ENCODE peak calls at places on chromosomes 6 and 20, in six cellular contexts. P is adrenal gland; H is PC-9; B is left ventricle myocardium inferior; D is CD4-positive, alpha-beta memory T cell; J is heart right ventricle. I is an unnamed sample.

GRCh38 chr6:3855866-3856265 is 6.7 kb downstream of the FAM50B start:
- DNase-seq in P (no peak), H (no peak), B (no peak), D (no peak), J (no peak), I (no peak)

GRCh38 chr20:17735959-17736621 is 36.3 kb downstream of the BANF2 start:
- DNase-seq in P (no peak), H (no peak), B (no peak), D (no peak), J (no peak), I (no peak)

GRCh38 chr6:108163267-108163643 is 2.6 kb upstream of the NR2E1 start:
- DNase-seq in P (no peak), H (no peak), B (no peak), D (no peak), J (no peak), I (no peak)

GRCh38 chr6:11586574-11586973 is 49.0 kb downstream of the TMEM170B start:
- DNase-seq in P (no peak), H (peak; percentile 68), B (no peak), D (no peak), J (no peak), I (no peak)

GRCh38 chr6:84583784-84584183 is 180.6 kb downstream of the TBX18 start:
- DNase-seq in P (no peak), H (no peak), B (no peak), D (no peak), J (no peak), I (no peak)

GRCh38 chr20:6769953-6770831 is 2.7 kb downstream of the BMP2 start:
- DNase-seq in P (peak; percentile 13), H (no peak), B (peak; percentile 25), D (no peak), J (peak; percentile 50), I (no peak)

GRCh38 chr6:51737580-51738360 is 349.6 kb downstream of the PKHD1 start:
- DNase-seq in P (no peak), H (no peak), B (no peak), D (no peak), J (no peak), I (no peak)

GRCh38 chr6:2215342-2215741 is 30.1 kb downstream of the GMDS start:
- DNase-seq in P (no peak), H (no peak), B (no peak), D (no peak), J (no peak), I (no peak)

GRCh38 chr6:104718672-104719071 is 141.0 kb downstream of the HACE1 start:
- DNase-seq in P (no peak), H (no peak), B (no peak), D (no peak), J (no peak), I (no peak)

GRCh38 chr6:6614096-6614964 is 25.8 kb downstream of the LY86 start:
- DNase-seq in P (no peak), H (no peak), B (no peak), D (peak; percentile 76), J (no peak), I (peak; percentile 32)

GRCh38 chr6:146551545-146551944 is 7.9 kb downstream of the RAB32 start:
- DNase-seq in P (no peak), H (no peak), B (no peak), D (no peak), J (no peak), I (no peak)

GRCh38 chr6:147132889-147133288 is 71.3 kb upstream of the STXBP5 start:
- DNase-seq in P (no peak), H (no peak), B (no peak), D (no peak), J (no peak), I (no peak)

GRCh38 chr6:163828038-163828790 is 413.7 kb downstream of the QKI start:
- DNase-seq in P (no peak), H (no peak), B (peak; percentile 31), D (no peak), J (peak; percentile 42), I (no peak)

GRCh38 chr6:89122625-89123024 is 4.8 kb upstream of the SRSF12 start:
- DNase-seq in P (no peak), H (no peak), B (no peak), D (no peak), J (no peak), I (no peak)

GRCh38 chr6:1184318-1184717 is 127.6 kb upstream of the FOXQ1 start:
- DNase-seq in P (no peak), H (no peak), B (no peak), D (no peak), J (no peak), I (no peak)

GRCh38 chr6:33213166-33213988 is 5.1 kb downstream of the RING1 start:
- DNase-seq in P (no peak), H (no peak), B (no peak), D (no peak), J (no peak), I (no peak)

GRCh38 chr20:25676164-25676809 is 20.4 kb downstream of the ZNF337 start:
- DNase-seq in P (peak; percentile 65), H (no peak), B (no peak), D (no peak), J (no peak), I (no peak)

GRCh38 chr20:45822863-45823262 is 4.2 kb downstream of the TNNC2 start:
- DNase-seq in P (peak; percentile 27), H (peak; percentile 68), B (no peak), D (no peak), J (no peak), I (no peak)

DNA sequence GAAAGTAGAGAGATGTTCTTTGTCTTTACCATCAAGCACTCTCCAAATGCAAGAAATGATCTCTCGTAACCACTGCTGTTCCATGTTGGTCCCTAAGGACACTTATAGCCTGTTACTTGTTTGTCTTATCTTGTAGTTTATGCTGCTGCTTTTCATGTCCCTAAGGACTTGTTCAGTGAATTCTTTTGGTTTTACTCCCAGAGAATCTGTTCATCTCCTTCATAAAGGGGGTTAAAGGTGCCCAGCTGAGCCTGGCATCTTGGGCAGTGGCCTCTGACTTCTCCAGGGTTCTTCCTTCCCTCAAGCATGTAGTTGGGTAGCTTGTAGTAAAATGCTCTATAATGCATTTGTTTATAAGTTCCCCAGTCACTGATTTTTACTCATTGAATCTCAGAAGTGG is 864 bp upstream of the PKIG start:
- DNase-seq in P (no peak), H (no peak), B (no peak), D (no peak), J (no peak), I (no peak)
- H3K27ac ChIP-seq in P (peak overlapping the region; percentile 83), H (no peak overlapping the region), B (peak overlapping the region; percentile 94), D (no peak overlapping the region), J (peak overlapping the region; percentile 97), I (no peak overlapping the region)

GRCh38 chr6:31970604-31971271 is 1.2 kb downstream of the DXO start:
- DNase-seq in P (peak; percentile 45), H (no peak), B (no peak), D (peak; percentile 38), J (no peak), I (no peak)
- H3K4me3 ChIP-seq in P (no peak overlapping the region), H (peak overlapping the region; percentile 88), B (peak overlapping the region; percentile 98), D (peak overlapping the region; percentile 63), J (peak overlapping the region; percentile 59), I (peak overlapping the region; percentile 90)

GRCh38 chr6:169828176-169828575 is 76.8 kb downstream of the ERMARD start:
- DNase-seq in P (no peak), H (no peak), B (no peak), D (no peak), J (no peak), I (no peak)
- H3K4me1 ChIP-seq in P (peaks cover 7% of the 10 kb centered on the region), H (no peaks in the 10 kb centered on the region), B (peaks cover 8% of the 10 kb centered on the region), D (no peaks in the 10 kb centered on the region), J (no peaks in the 10 kb centered on the region), I (no peaks in the 10 kb centered on the region)

DNA sequence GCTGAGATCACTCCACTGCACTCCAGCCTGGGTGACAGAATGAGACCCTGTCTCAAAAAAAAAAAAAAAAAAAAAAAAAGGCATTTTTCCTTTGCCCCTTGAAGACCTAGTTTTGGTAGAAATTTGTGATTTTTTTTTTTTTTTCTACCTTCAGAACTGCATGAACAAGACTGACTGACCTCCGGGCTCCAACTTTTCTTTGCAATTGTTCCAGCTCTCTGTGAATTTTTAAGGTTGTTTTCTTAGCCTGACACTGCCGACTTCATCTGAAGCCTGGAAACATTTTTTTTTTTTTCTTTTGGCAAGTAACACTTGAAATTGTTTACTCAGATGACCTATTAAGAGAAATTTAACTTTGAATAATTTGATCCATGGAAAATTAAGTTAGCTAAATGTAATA is 73.0 kb downstream of the SLC24A3 start:
- DNase-seq in P (no peak), H (no peak), B (no peak), D (no peak), J (no peak), I (no peak)
- H3K27ac ChIP-seq in P (no peak overlapping the region), H (no peak overlapping the region), B (peak overlapping the region; percentile 12), D (no peak overlapping the region), J (no peak overlapping the region), I (no peak overlapping the region)

DNA sequence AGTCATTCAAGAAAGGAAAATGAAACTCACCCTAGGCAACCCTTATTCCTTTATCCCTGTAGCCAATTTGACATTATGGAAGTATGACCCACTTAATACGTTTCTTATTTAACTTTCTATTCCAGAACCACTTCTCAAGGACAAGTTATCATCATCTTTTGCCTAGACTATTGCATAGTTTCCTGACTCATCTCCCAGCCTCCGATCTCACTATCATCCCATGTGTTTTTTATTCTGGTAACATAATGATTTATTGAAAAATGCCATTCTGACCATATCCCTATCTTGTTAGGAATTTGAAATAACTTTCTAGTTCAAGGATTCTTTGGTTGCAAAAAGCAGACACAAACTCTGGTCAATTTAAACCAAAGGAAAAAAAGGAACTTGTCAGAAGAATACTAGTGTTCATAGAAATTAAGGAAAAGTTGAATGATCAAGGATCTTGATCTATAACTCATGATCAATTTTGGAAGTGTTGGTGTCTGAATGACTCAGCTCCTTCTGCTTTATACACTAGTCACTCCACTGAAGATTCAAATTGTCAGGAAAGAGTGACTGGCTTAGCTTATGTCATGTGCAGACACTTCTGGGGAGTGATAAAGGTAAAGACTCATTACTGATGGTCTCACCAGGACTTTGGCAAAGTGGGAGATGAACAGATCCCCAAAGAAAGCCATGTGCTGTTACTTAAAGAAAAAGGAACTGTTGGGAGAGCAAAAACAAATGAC is 8.5 kb upstream of the TINAG start:
- DNase-seq in P (peak; percentile 5), H (no peak), B (no peak), D (no peak), J (no peak), I (no peak)
- H3K4me3 ChIP-seq in P (no peak overlapping the region), H (no peak overlapping the region), B (no peak overlapping the region), D (no peak overlapping the region), J (no peak overlapping the region), I (no peak overlapping the region)

GRCh38 chr20:59026904-59027745 is 5.0 kb downstream of the ATP5F1E start:
- DNase-seq in P (no peak), H (no peak), B (no peak), D (no peak), J (no peak), I (no peak)
- H3K4me1 ChIP-seq in P (peaks cover 54% of the 10 kb centered on the region), H (peaks cover 41% of the 10 kb centered on the region), B (peaks cover 67% of the 10 kb centered on the region), D (peaks cover 55% of the 10 kb centered on the region), J (peaks cover 51% of the 10 kb centered on the region), I (peaks cover 46% of the 10 kb centered on the region)

DNA sequence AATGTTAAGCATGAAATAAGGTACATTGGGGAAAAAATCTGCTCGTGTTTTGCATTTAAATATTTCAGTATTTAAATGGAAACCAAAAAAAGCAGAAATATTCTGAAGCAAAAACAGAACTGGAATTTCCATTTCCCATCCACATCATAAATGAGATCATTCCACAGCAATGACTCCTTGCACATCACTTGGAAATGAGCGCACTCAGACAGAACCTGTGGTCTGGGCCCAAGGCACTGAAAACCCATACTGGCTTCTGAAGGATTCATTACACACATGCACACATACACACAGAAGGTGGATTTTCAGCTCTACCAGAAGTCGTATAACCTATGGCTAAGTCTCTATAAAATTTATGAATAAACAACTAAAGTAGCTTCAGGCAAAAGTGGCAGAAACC is 174.8 kb downstream of the IBTK start:
- DNase-seq in P (no peak), H (no peak), B (no peak), D (no peak), J (no peak), I (no peak)
- H3K27ac ChIP-seq in P (no peak overlapping the region), H (no peak overlapping the region), B (no peak overlapping the region), D (no peak overlapping the region), J (no peak overlapping the region), I (no peak overlapping the region)

GRCh38 chr20:44180814-44181213 is 6.2 kb downstream of the JPH2 start:
- DNase-seq in P (no peak), H (no peak), B (peak; percentile 72), D (no peak), J (peak; percentile 53), I (no peak)
- H3K4me3 ChIP-seq in P (no peak overlapping the region), H (no peak overlapping the region), B (peak overlapping the region; percentile 72), D (no peak overlapping the region), J (peak overlapping the region; percentile 60), I (no peak overlapping the region)

I was measured in naive thymus-derived CD4-positive, alpha-beta T cell.